ENCODE peak calls at places on chromosomes 1 and 21, in seven cellular contexts. One of them, this sample, is unnamed.

GRCh38 chr1:50352428-50352827 is 70.8 kb downstream of the DMRTA2 start:
- DNase-seq in cardiac muscle cell: no peak
- DNase-seq in fibroblast of lung: no peak
- DNase-seq in breast epithelium: no peak
- DNase-seq in left ventricle myocardium inferior: no peak
- DNase-seq in pancreas: no peak
- DNase-seq in CD4-positive, alpha-beta memory T cell: no peak
- DNase-seq in this sample: no peak

GRCh38 chr1:16026723-16027484 is 5.1 kb downstream of the CLCNKA start:
- DNase-seq in breast epithelium: peak; percentile 56
- DNase-seq in fibroblast of lung: no peak
- DNase-seq in cardiac muscle cell: peak; percentile 95
- DNase-seq in pancreas: no peak
- DNase-seq in left ventricle myocardium inferior: no peak
- DNase-seq in CD4-positive, alpha-beta memory T cell: peak; percentile 11
- DNase-seq in this sample: no peak

GRCh38 chr1:216812966-216813365 is 89.7 kb upstream of the ESRRG start:
- DNase-seq in cardiac muscle cell: no peak
- DNase-seq in left ventricle myocardium inferior: no peak
- DNase-seq in CD4-positive, alpha-beta memory T cell: no peak
- DNase-seq in fibroblast of lung: peak; percentile 69
- DNase-seq in breast epithelium: no peak
- DNase-seq in pancreas: no peak
- DNase-seq in this sample: no peak

GRCh38 chr1:39409055-39409816 is 82.2 kb upstream of the BMP8A start:
- DNase-seq in CD4-positive, alpha-beta memory T cell: no peak
- DNase-seq in breast epithelium: peak; percentile 56
- DNase-seq in cardiac muscle cell: peak; percentile 46
- DNase-seq in fibroblast of lung: peak; percentile 72
- DNase-seq in left ventricle myocardium inferior: peak; percentile 57
- DNase-seq in pancreas: no peak
- DNase-seq in this sample: no peak

GRCh38 chr1:117061986-117062415 is 1.9 kb downstream of the TTF2 start:
- DNase-seq in CD4-positive, alpha-beta memory T cell: no peak
- DNase-seq in breast epithelium: no peak
- DNase-seq in cardiac muscle cell: no peak
- DNase-seq in fibroblast of lung: peak; percentile 45
- DNase-seq in left ventricle myocardium inferior: no peak
- DNase-seq in pancreas: no peak
- DNase-seq in this sample: no peak

GRCh38 chr21:40047993-40048730 is 180.9 kb downstream of the PCP4 start:
- DNase-seq in left ventricle myocardium inferior: no peak
- DNase-seq in pancreas: no peak
- DNase-seq in cardiac muscle cell: no peak
- DNase-seq in CD4-positive, alpha-beta memory T cell: no peak
- DNase-seq in breast epithelium: no peak
- DNase-seq in fibroblast of lung: no peak
- DNase-seq in this sample: peak; percentile 74

GRCh38 chr1:216566809-216567208 is 143.6 kb upstream of the USH2A start:
- DNase-seq in left ventricle myocardium inferior: no peak
- DNase-seq in CD4-positive, alpha-beta memory T cell: no peak
- DNase-seq in cardiac muscle cell: no peak
- DNase-seq in pancreas: no peak
- DNase-seq in breast epithelium: no peak
- DNase-seq in fibroblast of lung: peak; percentile 64
- DNase-seq in this sample: peak; percentile 46

GRCh38 chr21:44087426-44088400 is 19.5 kb upstream of the PWP2 start:
- DNase-seq in left ventricle myocardium inferior: no peak
- DNase-seq in breast epithelium: no peak
- DNase-seq in fibroblast of lung: no peak
- DNase-seq in cardiac muscle cell: no peak
- DNase-seq in pancreas: no peak
- DNase-seq in CD4-positive, alpha-beta memory T cell: no peak
- DNase-seq in this sample: no peak

GRCh38 chr1:71660417-71660816 is 579.6 kb upstream of the ZRANB2 start:
- DNase-seq in breast epithelium: no peak
- DNase-seq in left ventricle myocardium inferior: no peak
- DNase-seq in fibroblast of lung: peak; percentile 4
- DNase-seq in pancreas: no peak
- DNase-seq in CD4-positive, alpha-beta memory T cell: no peak
- DNase-seq in cardiac muscle cell: no peak
- DNase-seq in this sample: no peak

GRCh38 chr1:203308205-203309114 is 3.1 kb downstream of the BTG2 start:
- DNase-seq in breast epithelium: no peak
- DNase-seq in left ventricle myocardium inferior: no peak
- DNase-seq in pancreas: no peak
- DNase-seq in CD4-positive, alpha-beta memory T cell: no peak
- DNase-seq in fibroblast of lung: no peak
- DNase-seq in cardiac muscle cell: no peak
- DNase-seq in this sample: no peak

GRCh38 chr1:22751124-22751531 is 40.5 kb downstream of the EPHB2 start:
- DNase-seq in CD4-positive, alpha-beta memory T cell: no peak
- DNase-seq in breast epithelium: no peak
- DNase-seq in pancreas: peak; percentile 38
- DNase-seq in left ventricle myocardium inferior: no peak
- DNase-seq in fibroblast of lung: no peak
- DNase-seq in cardiac muscle cell: peak; percentile 37
- DNase-seq in this sample: no peak

GRCh38 chr1:26350343-26350700 is 3.6 kb downstream of the CRYBG2 start:
- DNase-seq in pancreas: no peak
- DNase-seq in fibroblast of lung: no peak
- DNase-seq in breast epithelium: no peak
- DNase-seq in cardiac muscle cell: no peak
- DNase-seq in CD4-positive, alpha-beta memory T cell: no peak
- DNase-seq in left ventricle myocardium inferior: no peak
- DNase-seq in this sample: no peak

GRCh38 chr1:156836041-156836654 is 19.5 kb upstream of the SH2D2A start:
- DNase-seq in cardiac muscle cell: no peak
- DNase-seq in pancreas: no peak
- DNase-seq in fibroblast of lung: no peak
- DNase-seq in breast epithelium: no peak
- DNase-seq in left ventricle myocardium inferior: no peak
- DNase-seq in CD4-positive, alpha-beta memory T cell: no peak
- DNase-seq in this sample: no peak

GRCh38 chr1:10459185-10459584 is 9.4 kb downstream of the CORT start:
- DNase-seq in pancreas: no peak
- DNase-seq in breast epithelium: no peak
- DNase-seq in CD4-positive, alpha-beta memory T cell: no peak
- DNase-seq in left ventricle myocardium inferior: no peak
- DNase-seq in fibroblast of lung: peak; percentile 72
- DNase-seq in cardiac muscle cell: no peak
- DNase-seq in this sample: no peak

GRCh38 chr1:165898837-165899236 is 71.4 kb downstream of the UCK2 start:
- DNase-seq in pancreas: no peak
- DNase-seq in left ventricle myocardium inferior: no peak
- DNase-seq in cardiac muscle cell: peak; percentile 79
- DNase-seq in CD4-positive, alpha-beta memory T cell: no peak
- DNase-seq in breast epithelium: no peak
- DNase-seq in fibroblast of lung: peak; percentile 96
- DNase-seq in this sample: no peak

GRCh38 chr1:176382163-176382562 is 80.8 kb upstream of the PAPPA2 start:
- DNase-seq in breast epithelium: no peak
- DNase-seq in cardiac muscle cell: no peak
- DNase-seq in left ventricle myocardium inferior: no peak
- DNase-seq in fibroblast of lung: no peak
- DNase-seq in pancreas: no peak
- DNase-seq in CD4-positive, alpha-beta memory T cell: no peak
- DNase-seq in this sample: no peak

GRCh38 chr1:24289937-24290595 is 29.1 kb upstream of the GRHL3 start:
- DNase-seq in CD4-positive, alpha-beta memory T cell: no peak
- DNase-seq in pancreas: peak; percentile 75
- DNase-seq in fibroblast of lung: peak; percentile 97
- DNase-seq in left ventricle myocardium inferior: peak; percentile 89
- DNase-seq in breast epithelium: peak; percentile 90
- DNase-seq in cardiac muscle cell: no peak
- DNase-seq in this sample: no peak

GRCh38 chr1:65425697-65426096 is 5.2 kb downstream of the LEPR start:
- DNase-seq in CD4-positive, alpha-beta memory T cell: no peak
- DNase-seq in left ventricle myocardium inferior: no peak
- DNase-seq in cardiac muscle cell: no peak
- DNase-seq in breast epithelium: no peak
- DNase-seq in pancreas: no peak
- DNase-seq in fibroblast of lung: peak; percentile 44
- DNase-seq in this sample: no peak

GRCh38 chr1:31995263-31995662 is 18.4 kb upstream of the KHDRBS1 start:
- DNase-seq in CD4-positive, alpha-beta memory T cell: no peak
- DNase-seq in breast epithelium: no peak
- DNase-seq in left ventricle myocardium inferior: no peak
- DNase-seq in pancreas: no peak
- DNase-seq in cardiac muscle cell: no peak
- DNase-seq in fibroblast of lung: no peak
- DNase-seq in this sample: no peak

GRCh38 chr1:152188673-152189591 is 29.9 kb upstream of the RPTN start:
- DNase-seq in fibroblast of lung: peak; percentile 62
- DNase-seq in cardiac muscle cell: no peak
- DNase-seq in pancreas: peak; percentile 83
- DNase-seq in CD4-positive, alpha-beta memory T cell: peak; percentile 70
- DNase-seq in left ventricle myocardium inferior: peak; percentile 80
- DNase-seq in breast epithelium: peak; percentile 83
- DNase-seq in this sample: peak; percentile 76

GRCh38 chr1:93042134-93042821 is 36.8 kb upstream of the MTF2 start:
- DNase-seq in pancreas: no peak
- DNase-seq in cardiac muscle cell: no peak
- DNase-seq in breast epithelium: no peak
- DNase-seq in left ventricle myocardium inferior: no peak
- DNase-seq in CD4-positive, alpha-beta memory T cell: peak; percentile 80
- DNase-seq in fibroblast of lung: no peak
- DNase-seq in this sample: no peak

GRCh38 chr1:36653850-36654249 is 171.1 kb upstream of the CSF3R start:
- DNase-seq in left ventricle myocardium inferior: peak; percentile 58
- DNase-seq in fibroblast of lung: peak; percentile 12
- DNase-seq in breast epithelium: no peak
- DNase-seq in pancreas: no peak
- DNase-seq in cardiac muscle cell: no peak
- DNase-seq in CD4-positive, alpha-beta memory T cell: no peak
- DNase-seq in this sample: no peak

GRCh38 chr1:117719004-117719403 is 113.2 kb downstream of the TENT5C start:
- DNase-seq in left ventricle myocardium inferior: no peak
- DNase-seq in pancreas: no peak
- DNase-seq in breast epithelium: no peak
- DNase-seq in CD4-positive, alpha-beta memory T cell: peak; percentile 55
- DNase-seq in cardiac muscle cell: no peak
- DNase-seq in fibroblast of lung: no peak
- DNase-seq in this sample: no peak

GRCh38 chr1:24421502-24421901 is 5.9 kb downstream of the NIPAL3 start:
- DNase-seq in CD4-positive, alpha-beta memory T cell: no peak
- DNase-seq in left ventricle myocardium inferior: no peak
- DNase-seq in cardiac muscle cell: no peak
- DNase-seq in pancreas: no peak
- DNase-seq in fibroblast of lung: no peak
- DNase-seq in breast epithelium: no peak
- DNase-seq in this sample: no peak

GRCh38 chr1:113949007-113949406 is 19.9 kb downstream of the HIPK1 start:
- DNase-seq in cardiac muscle cell: peak; percentile 18
- DNase-seq in fibroblast of lung: peak; percentile 10
- DNase-seq in pancreas: no peak
- DNase-seq in CD4-positive, alpha-beta memory T cell: no peak
- DNase-seq in left ventricle myocardium inferior: no peak
- DNase-seq in breast epithelium: no peak
- DNase-seq in this sample: no peak

GRCh38 chr1:1246601-1247340 is at the start of gene C1QTNF12:
- DNase-seq in pancreas: no peak
- DNase-seq in cardiac muscle cell: no peak
- DNase-seq in fibroblast of lung: no peak
- DNase-seq in CD4-positive, alpha-beta memory T cell: no peak
- DNase-seq in left ventricle myocardium inferior: no peak
- DNase-seq in breast epithelium: no peak
- DNase-seq in this sample: no peak

GRCh38 chr1:219554109-219554508 is 58.8 kb downstream of the ZC3H11B start:
- DNase-seq in CD4-positive, alpha-beta memory T cell: no peak
- DNase-seq in fibroblast of lung: peak; percentile 44
- DNase-seq in cardiac muscle cell: no peak
- DNase-seq in breast epithelium: no peak
- DNase-seq in pancreas: no peak
- DNase-seq in left ventricle myocardium inferior: no peak
- DNase-seq in this sample: no peak

GRCh38 chr1:234118911-234119310 is 214.4 kb downstream of the SLC35F3 start:
- DNase-seq in pancreas: no peak
- DNase-seq in cardiac muscle cell: no peak
- DNase-seq in breast epithelium: no peak
- DNase-seq in left ventricle myocardium inferior: no peak
- DNase-seq in fibroblast of lung: no peak
- DNase-seq in CD4-positive, alpha-beta memory T cell: no peak
- DNase-seq in this sample: no peak

GRCh38 chr1:54763814-54764131 is 550 bp downstream of the PARS2 start:
- DNase-seq in CD4-positive, alpha-beta memory T cell: no peak
- DNase-seq in fibroblast of lung: no peak
- DNase-seq in cardiac muscle cell: no peak
- DNase-seq in pancreas: no peak
- DNase-seq in breast epithelium: no peak
- DNase-seq in left ventricle myocardium inferior: no peak
- DNase-seq in this sample: no peak

GRCh38 chr1:230600111-230601000 is 41.9 kb upstream of the COG2 start:
- DNase-seq in breast epithelium: no peak
- DNase-seq in cardiac muscle cell: no peak
- DNase-seq in pancreas: no peak
- DNase-seq in CD4-positive, alpha-beta memory T cell: no peak
- DNase-seq in fibroblast of lung: no peak
- DNase-seq in left ventricle myocardium inferior: no peak
- DNase-seq in this sample: no peak

GRCh38 chr21:26835027-26835713 is 10.0 kb downstream of the ADAMTS1 start:
- DNase-seq in breast epithelium: no peak
- DNase-seq in CD4-positive, alpha-beta memory T cell: no peak
- DNase-seq in cardiac muscle cell: no peak
- DNase-seq in fibroblast of lung: peak; percentile 88
- DNase-seq in pancreas: no peak
- DNase-seq in left ventricle myocardium inferior: no peak
- DNase-seq in this sample: no peak
- H3K27ac ChIP-seq in breast epithelium: no peak overlapping the region
- H3K27ac ChIP-seq in CD4-positive, alpha-beta memory T cell: no peak overlapping the region
- H3K27ac ChIP-seq in cardiac muscle cell: peak overlapping the region; percentile 44
- H3K27ac ChIP-seq in fibroblast of lung: no peak overlapping the region
- H3K27ac ChIP-seq in pancreas: no peak overlapping the region
- H3K27ac ChIP-seq in left ventricle myocardium inferior: peak overlapping the region; percentile 4
- H3K27ac ChIP-seq in this sample: no peak overlapping the region

GRCh38 chr1:224736619-224737352 is 120.7 kb downstream of the CNIH3 start:
- DNase-seq in breast epithelium: no peak
- DNase-seq in left ventricle myocardium inferior: peak; percentile 28
- DNase-seq in cardiac muscle cell: no peak
- DNase-seq in pancreas: no peak
- DNase-seq in fibroblast of lung: peak; percentile 75
- DNase-seq in CD4-positive, alpha-beta memory T cell: no peak
- DNase-seq in this sample: no peak
- H3K27ac ChIP-seq in breast epithelium: peak overlapping the region; percentile 64
- H3K27ac ChIP-seq in left ventricle myocardium inferior: peak overlapping the region; percentile 64
- H3K27ac ChIP-seq in cardiac muscle cell: no peak overlapping the region
- H3K27ac ChIP-seq in pancreas: no peak overlapping the region
- H3K27ac ChIP-seq in fibroblast of lung: no peak overlapping the region
- H3K27ac ChIP-seq in CD4-positive, alpha-beta memory T cell: no peak overlapping the region
- H3K27ac ChIP-seq in this sample: no peak overlapping the region

GRCh38 chr1:115507256-115507589 is 134.5 kb upstream of the VANGL1 start:
- DNase-seq in left ventricle myocardium inferior: no peak
- DNase-seq in breast epithelium: no peak
- DNase-seq in cardiac muscle cell: peak; percentile 56
- DNase-seq in CD4-positive, alpha-beta memory T cell: no peak
- DNase-seq in fibroblast of lung: peak; percentile 64
- DNase-seq in pancreas: no peak
- DNase-seq in this sample: peak; percentile 40
- H3K27ac ChIP-seq in left ventricle myocardium inferior: no peak overlapping the region
- H3K27ac ChIP-seq in breast epithelium: no peak overlapping the region
- H3K27ac ChIP-seq in cardiac muscle cell: no peak overlapping the region
- H3K27ac ChIP-seq in CD4-positive, alpha-beta memory T cell: no peak overlapping the region
- H3K27ac ChIP-seq in fibroblast of lung: no peak overlapping the region
- H3K27ac ChIP-seq in pancreas: no peak overlapping the region
- H3K27ac ChIP-seq in this sample: no peak overlapping the region

GRCh38 chr1:56068908-56069307 is 510.5 kb downstream of the PLPP3 start:
- DNase-seq in fibroblast of lung: no peak
- DNase-seq in cardiac muscle cell: no peak
- DNase-seq in pancreas: no peak
- DNase-seq in breast epithelium: no peak
- DNase-seq in left ventricle myocardium inferior: no peak
- DNase-seq in CD4-positive, alpha-beta memory T cell: no peak
- DNase-seq in this sample: no peak
- H3K27ac ChIP-seq in fibroblast of lung: no peak overlapping the region
- H3K27ac ChIP-seq in cardiac muscle cell: no peak overlapping the region
- H3K27ac ChIP-seq in pancreas: no peak overlapping the region
- H3K27ac ChIP-seq in breast epithelium: no peak overlapping the region
- H3K27ac ChIP-seq in left ventricle myocardium inferior: no peak overlapping the region
- H3K27ac ChIP-seq in CD4-positive, alpha-beta memory T cell: no peak overlapping the region
- H3K27ac ChIP-seq in this sample: no peak overlapping the region